ENCODE peak calls at places on chromosomes 11 and 22, in eight cellular contexts. Q, Y, P, E, R, T, A and F are unnamed samples.
A peak's percentile ranks its signal among the peaks of the same experiment; 100 is the strongest.

GRCh38 chr11:35932121-35932520 is 11.7 kb upstream of the LDLRAD3 start:
- DNase-seq in Q (no peak), Y (no peak), P (no peak), E (no peak), R (no peak), T (no peak), A (no peak), F (no peak)

GRCh38 chr11:120869516-120870011 is 154.3 kb upstream of the TBCEL start:
- DNase-seq in Q (no peak), Y (no peak), P (no peak), E (no peak), R (no peak), T (no peak), A (no peak), F (peak; percentile 69)

GRCh38 chr11:93719310-93719709 is 22.0 kb downstream of the TAF1D start:
- DNase-seq in Q (no peak), Y (no peak), P (no peak), E (no peak), R (no peak), T (no peak), A (no peak), F (no peak)

GRCh38 chr11:96147186-96147585 is 195.8 kb downstream of the MAML2 start:
- DNase-seq in Q (no peak), Y (no peak), P (no peak), E (no peak), R (no peak), T (no peak), A (no peak), F (no peak)

GRCh38 chr11:23959466-23959865 is 537.4 kb upstream of the LUZP2 start:
- DNase-seq in Q (no peak), Y (no peak), P (no peak), E (no peak), R (no peak), T (no peak), A (no peak), F (no peak)

GRCh38 chr22:43481528-43482309 is 69.9 kb downstream of the MPPED1 start:
- DNase-seq in Q (no peak), Y (peak; percentile 28), P (no peak), E (no peak), R (no peak), T (no peak), A (no peak), F (peak; percentile 29)

GRCh38 chr11:114246321-114247069 is 49.7 kb upstream of the NNMT start:
- DNase-seq in Q (no peak), Y (no peak), P (no peak), E (no peak), R (no peak), T (no peak), A (no peak), F (no peak)

GRCh38 chr22:37675930-37676571 is 615 bp downstream of the LGALS1 start:
- DNase-seq in Q (no peak), Y (no peak), P (no peak), E (no peak), R (no peak), T (no peak), A (no peak), F (peak; percentile 48)

GRCh38 chr11:95516786-95517185 is 272.8 kb downstream of the FAM76B start:
- DNase-seq in Q (peak; percentile 83), Y (no peak), P (peak; percentile 42), E (no peak), R (no peak), T (peak; percentile 56), A (peak; percentile 79), F (no peak)

GRCh38 chr22:33921576-33922181 is 1.4 kb upstream of the LARGE1 start:
- DNase-seq in Q (peak; percentile 60), Y (peak; percentile 67), P (no peak), E (peak; percentile 87), R (no peak), T (peak; percentile 53), A (peak; percentile 59), F (peak; percentile 74)

GRCh38 chr11:27191061-27191460 is 150.4 kb downstream of the BBOX1 start:
- DNase-seq in Q (no peak), Y (no peak), P (no peak), E (no peak), R (no peak), T (no peak), A (no peak), F (no peak)

GRCh38 chr11:34616830-34617504 is 3.9 kb upstream of the EHF start:
- DNase-seq in Q (no peak), Y (no peak), P (no peak), E (no peak), R (no peak), T (no peak), A (peak; percentile 32), F (no peak)

GRCh38 chr22:46629291-46629690 is 9.1 kb downstream of the GRAMD4 start:
- DNase-seq in Q (no peak), Y (no peak), P (no peak), E (no peak), R (no peak), T (no peak), A (no peak), F (no peak)

GRCh38 chr22:50314081-50314454 is 6.6 kb upstream of the PLXNB2 start:
- DNase-seq in Q (no peak), Y (no peak), P (no peak), E (no peak), R (no peak), T (no peak), A (no peak), F (no peak)

GRCh38 chr11:74397531-74398243 is 546 bp downstream of the PGM2L1 start:
- DNase-seq in Q (peak; percentile 30), Y (no peak), P (peak; percentile 3), E (peak; percentile 43), R (no peak), T (no peak), A (no peak), F (peak; percentile 13)

GRCh38 chr11:69260622-69261021 is 33.3 kb upstream of the MYEOV start:
- DNase-seq in Q (no peak), Y (no peak), P (peak; percentile 21), E (no peak), R (no peak), T (no peak), A (no peak), F (no peak)

GRCh38 chr11:47539681-47540039 is 13.3 kb downstream of the CELF1 start:
- DNase-seq in Q (no peak), Y (no peak), P (no peak), E (no peak), R (no peak), T (no peak), A (no peak), F (no peak)

GRCh38 chr22:28414017-28414416 is 265.6 kb downstream of the TTC28 start:
- DNase-seq in Q (peak; percentile 41), Y (no peak), P (no peak), E (no peak), R (no peak), T (no peak), A (peak; percentile 50), F (no peak)

GRCh38 chr11:1540074-1540473 is 32.0 kb downstream of the DUSP8 start:
- DNase-seq in Q (no peak), Y (no peak), P (no peak), E (no peak), R (no peak), T (no peak), A (no peak), F (no peak)

GRCh38 chr11:126132319-126132718 is 69.7 kb upstream of the CDON start:
- DNase-seq in Q (no peak), Y (no peak), P (peak; percentile 94), E (no peak), R (no peak), T (no peak), A (peak; percentile 79), F (no peak)

GRCh38 chr22:28279888-28280287 is 360.8 kb upstream of the PITPNB start:
- DNase-seq in Q (peak; percentile 72), Y (no peak), P (no peak), E (no peak), R (no peak), T (no peak), A (peak; percentile 15), F (no peak)

GRCh38 chr11:77205467-77206263 is 77.6 kb downstream of the MYO7A start:
- DNase-seq in Q (no peak), Y (no peak), P (no peak), E (no peak), R (no peak), T (no peak), A (no peak), F (no peak)

GRCh38 chr22:36765943-36766450 is 9.9 kb downstream of the IFT27 start:
- DNase-seq in Q (peak; percentile 59), Y (no peak), P (no peak), E (no peak), R (no peak), T (no peak), A (peak; percentile 44), F (no peak)

GRCh38 chr11:114239632-114240224 is 56.5 kb upstream of the NNMT start:
- DNase-seq in Q (no peak), Y (no peak), P (no peak), E (no peak), R (no peak), T (no peak), A (no peak), F (no peak)